ENCODE peak calls at places on chromosome X, in five cellular contexts. J, X, B, P and Z are unnamed samples. For H3K9me3, the result is how much of the 10 kb centered on the place peaks cover.

GRCh38 chrX:41711021-41711667 is 12.8 kb upstream of the GPR82 start:
- DNase-seq in J (no peak), X (no peak), B (no peak), P (no peak), Z (no peak)

GRCh38 chrX:124863303-124863702 is 456.4 kb upstream of the TEX13C start:
- DNase-seq in J (no peak), X (no peak), B (no peak), P (no peak), Z (no peak)

GRCh38 chrX:16989750-16990149 is 43.3 kb downstream of the REPS2 start:
- DNase-seq in J (no peak), X (no peak), B (no peak), P (no peak), Z (no peak)

GRCh38 chrX:22247169-22247568 is 25.5 kb upstream of the CBLL2 start:
- DNase-seq in J (no peak), X (no peak), B (no peak), P (peak), Z (no peak)

GRCh38 chrX:85004255-85004654 is 578 bp downstream of the APOOL start:
- DNase-seq in J (no peak), X (no peak), B (peak), P (peak), Z (no peak)

GRCh38 chrX:109089359-109089758 is 353.0 kb upstream of the IRS4 start:
- DNase-seq in J (no peak), X (no peak), B (no peak), P (no peak), Z (no peak)

GRCh38 chrX:7272301-7272700 is 124.3 kb upstream of the PUDP start:
- DNase-seq in J (no peak), X (no peak), B (no peak), P (peak), Z (no peak)

GRCh38 chrX:155767101-155767878 is 113.9 kb upstream of the VAMP7 start:
- DNase-seq in J (peak), X (peak), B (peak), P (peak), Z (peak)

GRCh38 chrX:116246261-116246660 is 75.7 kb downstream of the AGTR2 start:
- DNase-seq in J (no peak), X (no peak), B (no peak), P (no peak), Z (no peak)

GRCh38 chrX:70262952-70263567 is 3.1 kb upstream of the P2RY4 start:
- DNase-seq in J (peak), X (peak), B (peak), P (peak), Z (peak)

GRCh38 chrX:9873952-9874351 is 87.7 kb downstream of the SHROOM2 start:
- DNase-seq in J (peak), X (no peak), B (peak), P (peak), Z (no peak)

GRCh38 chrX:49172280-49172780 is 632 bp downstream of the PLP2 start:
- DNase-seq in J (peak), X (peak), B (peak), P (peak), Z (peak)

GRCh38 chrX:39204349-39204748 is 403.1 kb downstream of the MID1IP1 start:
- DNase-seq in J (no peak), X (no peak), B (no peak), P (no peak), Z (no peak)

GRCh38 chrX:8126092-8126491 is 45.0 kb downstream of the VCX2 start:
- DNase-seq in J (no peak), X (no peak), B (no peak), P (no peak), Z (no peak)

GRCh38 chrX:66039916-66040315 is at the start of gene VSIG4:
- DNase-seq in J (no peak), X (no peak), B (no peak), P (no peak), Z (peak)

GRCh38 chrX:143306991-143307965 is 210.0 kb downstream of the SPANXN3 start:
- DNase-seq in J (no peak), X (no peak), B (peak), P (no peak), Z (no peak)

GRCh38 chrX:1815456-1816175 is 200.8 kb downstream of the ASMT start:
- DNase-seq in J (no peak), X (no peak), B (no peak), P (no peak), Z (no peak)

GRCh38 chrX:40996886-40997530 is 88.2 kb upstream of the USP9X start:
- DNase-seq in J (no peak), X (peak), B (no peak), P (peak), Z (no peak)

GRCh38 chrX:20500171-20500865 is 233.6 kb upstream of the RPS6KA3 start:
- DNase-seq in J (no peak), X (no peak), B (no peak), P (no peak), Z (no peak)

GRCh38 chrX:53317365-53318069 is 36.1 kb upstream of the IQSEC2 start:
- DNase-seq in J (peak), X (peak), B (peak), P (peak), Z (peak)

GRCh38 chrX:131821945-131822622 is 201.0 kb upstream of the STK26 start:
- DNase-seq in J (peak), X (peak), B (no peak), P (peak), Z (no peak)

GRCh38 chrX:44946771-44947170 is 73.8 kb downstream of the KDM6A start:
- DNase-seq in J (no peak), X (no peak), B (no peak), P (peak), Z (no peak)

GRCh38 chrX:106730385-106730784 is 3.9 kb downstream of the RNF128 start:
- DNase-seq in J (no peak), X (no peak), B (no peak), P (no peak), Z (no peak)

GRCh38 chrX:151704023-151704663 is 8.9 kb downstream of the PRRG3 start:
- DNase-seq in J (no peak), X (peak), B (no peak), P (no peak), Z (no peak)
- H3K9me3 ChIP-seq in J (under half), X (under half), B (under half), P (under half), Z (under half)

GRCh38 chrX:55593756-55594257 is 29.4 kb upstream of the FOXR2 start:
- DNase-seq in J (no peak), X (no peak), B (no peak), P (no peak), Z (no peak)

GRCh38 chrX:55598333-55598732 is 24.9 kb upstream of the FOXR2 start:
- DNase-seq in J (no peak), X (no peak), B (no peak), P (no peak), Z (no peak)

GRCh38 chrX:55593296-55593695 is 29.9 kb upstream of the FOXR2 start:
- DNase-seq in J (no peak), X (no peak), B (no peak), P (no peak), Z (no peak)
- H3K9me3 ChIP-seq in J (under half), X (under half), B (under half), P (under half), Z (under half)

GRCh38 chrX:119425050-119425449 is 25.9 kb downstream of the SLC25A43 start:
- DNase-seq in J (no peak), X (no peak), B (no peak), P (no peak), Z (no peak)
- H3K9me3 ChIP-seq in J (under half), X (under half), B (under half), P (under half), Z (under half)

GRCh38 chrX:120334137-120334536 is 22.9 kb upstream of the TMEM255A start:
- DNase-seq in J (no peak), X (no peak), B (no peak), P (no peak), Z (no peak)
- H3K9me3 ChIP-seq in J (under half), X (under half), B (under half), P (under half), Z (under half)

GRCh38 chrX:30513284-30513683 is 64.3 kb downstream of the TASL start:
- DNase-seq in J (no peak), X (no peak), B (peak), P (peak), Z (no peak)
- H3K9me3 ChIP-seq in J (under half), X (under half), B (under half), P (under half), Z (under half)

DNA sequence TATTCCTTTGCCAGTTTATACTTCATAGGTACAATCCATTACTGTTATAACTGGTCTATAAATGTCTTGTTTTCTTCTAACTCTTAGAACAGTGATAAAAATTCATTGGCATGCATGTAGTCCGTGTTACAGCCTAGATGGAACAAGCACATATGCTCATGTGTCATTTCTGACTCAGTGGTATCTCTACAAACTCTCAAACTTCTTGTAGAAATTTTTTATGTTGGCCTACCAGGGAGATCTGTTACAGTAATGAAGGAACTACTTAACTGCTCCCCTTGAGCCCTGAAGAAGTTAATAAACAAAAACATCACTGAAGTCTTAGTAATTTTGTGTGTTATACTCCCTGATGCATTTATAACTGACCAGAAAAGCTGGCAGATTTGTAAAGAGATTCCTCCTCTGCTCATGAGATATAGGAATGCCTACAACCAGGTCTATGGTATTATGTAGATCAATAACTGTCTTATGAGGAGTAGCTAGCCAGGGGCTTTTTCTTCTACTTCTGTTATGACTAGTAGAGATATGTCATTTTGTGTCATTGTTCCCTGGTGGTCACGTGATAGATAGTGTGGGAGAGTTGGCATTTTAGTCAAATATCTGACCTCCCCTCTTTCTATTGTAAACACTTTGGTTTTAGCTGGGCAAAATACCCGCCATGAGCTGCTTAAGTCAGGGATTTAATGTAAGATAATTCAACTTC is 53.7 kb upstream of the FAAH2 start:
- DNase-seq in J (no peak), X (no peak), B (no peak), P (no peak), Z (no peak)
- H3K9me3 ChIP-seq in J (under half), X (under half), B (under half), P (under half), Z (under half)

GRCh38 chrX:54961750-54962149 is 32.2 kb downstream of the PFKFB1 start:
- DNase-seq in J (no peak), X (no peak), B (no peak), P (no peak), Z (no peak)
- H3K9me3 ChIP-seq in J (under half), X (under half), B (under half), P (under half), Z (under half)

GRCh38 chrX:82163701-82164100 is 961.8 kb downstream of the SH3BGRL start:
- DNase-seq in J (no peak), X (no peak), B (no peak), P (peak), Z (no peak)

DNA sequence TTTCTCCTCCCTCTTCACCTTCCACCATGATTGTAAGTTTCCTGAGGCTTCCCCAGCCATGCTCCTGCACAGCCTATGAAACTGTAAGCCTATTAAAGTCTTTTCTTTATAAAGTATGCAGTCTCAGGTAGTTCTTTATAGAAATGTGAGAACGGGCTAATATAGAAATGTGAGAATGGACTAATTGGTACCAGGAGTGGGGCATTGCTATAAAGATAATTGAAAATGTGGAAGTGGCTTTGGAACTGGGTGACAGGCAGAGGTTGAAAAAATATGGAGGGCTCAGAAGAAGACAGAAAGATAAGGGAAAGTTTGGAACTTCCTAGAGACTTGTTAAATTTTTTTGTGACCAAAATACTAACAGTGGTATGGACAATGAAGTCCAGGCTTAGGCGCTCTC is 959.3 kb downstream of the SH3BGRL start:
- DNase-seq in J (no peak), X (no peak), B (no peak), P (no peak), Z (no peak)
- H3K9me3 ChIP-seq in J (under half), X (under half), B (under half), P (under half), Z (under half)

DNA sequence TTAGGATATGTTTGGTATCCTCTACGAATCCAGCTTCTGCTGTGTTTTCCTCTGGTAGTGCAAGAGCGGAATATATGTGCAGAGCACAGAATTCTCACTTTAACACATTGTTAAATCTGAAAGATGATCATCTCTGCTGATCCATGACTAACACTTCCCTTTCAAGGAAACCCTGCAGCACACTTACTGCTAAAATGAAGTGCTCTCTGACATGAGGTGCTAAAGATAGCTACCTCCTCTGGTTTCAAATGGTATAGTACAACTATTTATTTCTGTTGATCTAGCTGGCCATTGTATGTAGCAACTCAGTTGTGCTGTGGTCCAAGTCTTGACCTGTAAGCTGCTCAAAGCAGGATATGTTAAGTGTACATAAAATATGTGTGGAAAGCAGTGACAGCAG is 162.4 kb upstream of the FMR1 start:
- DNase-seq in J (no peak), X (no peak), B (no peak), P (no peak), Z (no peak)
- H3K9me3 ChIP-seq in J (under half), X (under half), B (under half), P (under half), Z (under half)